ENCODE peak calls at places on chromosomes 16 and 17, in four cellular contexts. One of them, this sample, is unnamed.

GRCh38 chr16:78689031-78689430 is 589.6 kb downstream of the WWOX start:
- DNase-seq in H54: no peak
- DNase-seq in lower leg skin: no peak
- DNase-seq in thyroid gland: no peak
- DNase-seq in this sample: no peak

GRCh38 chr16:72872966-72873365 is 175.0 kb downstream of the ZFHX3 start:
- DNase-seq in thyroid gland: no peak
- DNase-seq in lower leg skin: no peak
- DNase-seq in H54: no peak
- DNase-seq in this sample: no peak

GRCh38 chr16:75289189-75289588 is 37.8 kb upstream of the BCAR1 start:
- DNase-seq in thyroid gland: peak
- DNase-seq in H54: no peak
- DNase-seq in lower leg skin: no peak
- DNase-seq in this sample: no peak

GRCh38 chr17:79628861-79629547 is 18.2 kb upstream of the RBFOX3 start:
- DNase-seq in lower leg skin: peak
- DNase-seq in H54: no peak
- DNase-seq in thyroid gland: no peak
- DNase-seq in this sample: peak

GRCh38 chr16:4511441-4512082 is 27.0 kb downstream of the CDIP1 start:
- DNase-seq in thyroid gland: peak
- DNase-seq in H54: peak
- DNase-seq in lower leg skin: no peak
- DNase-seq in this sample: peak

GRCh38 chr17:32783602-32784001 is 93.3 kb downstream of the MYO1D start:
- DNase-seq in lower leg skin: no peak
- DNase-seq in H54: peak
- DNase-seq in thyroid gland: no peak
- DNase-seq in this sample: no peak

GRCh38 chr17:181213-182163 is at the start of gene DOC2B:
- DNase-seq in H54: no peak
- DNase-seq in thyroid gland: peak
- DNase-seq in lower leg skin: no peak
- DNase-seq in this sample: peak

GRCh38 chr16:85357924-85358505 is 245.7 kb upstream of the CIBAR2 start:
- DNase-seq in lower leg skin: no peak
- DNase-seq in thyroid gland: no peak
- DNase-seq in H54: no peak
- DNase-seq in this sample: no peak

GRCh38 chr16:69892378-69892777 is 58.8 kb upstream of the CLEC18A start:
- DNase-seq in H54: no peak
- DNase-seq in thyroid gland: no peak
- DNase-seq in lower leg skin: no peak
- DNase-seq in this sample: no peak

GRCh38 chr17:66177048-66177447 is 14.9 kb downstream of the CEP112 start:
- DNase-seq in lower leg skin: no peak
- DNase-seq in thyroid gland: no peak
- DNase-seq in H54: no peak
- DNase-seq in this sample: no peak

GRCh38 chr16:58862334-58863024 is 128.4 kb upstream of the GOT2 start:
- DNase-seq in H54: no peak
- DNase-seq in thyroid gland: no peak
- DNase-seq in lower leg skin: no peak
- DNase-seq in this sample: no peak

GRCh38 chr17:72390675-72391501 is 270.1 kb downstream of the SOX9 start:
- DNase-seq in lower leg skin: no peak
- DNase-seq in thyroid gland: no peak
- DNase-seq in H54: no peak
- DNase-seq in this sample: no peak

GRCh38 chr17:11996722-11997146 is 541 bp downstream of the ZNF18 start:
- DNase-seq in thyroid gland: no peak
- DNase-seq in lower leg skin: no peak
- DNase-seq in H54: peak
- DNase-seq in this sample: peak

GRCh38 chr17:29080323-29080722 is 37.4 kb downstream of the PIPOX start:
- DNase-seq in lower leg skin: no peak
- DNase-seq in H54: no peak
- DNase-seq in thyroid gland: no peak
- DNase-seq in this sample: no peak

GRCh38 chr17:29078183-29079045 is 35.5 kb downstream of the PIPOX start:
- DNase-seq in lower leg skin: no peak
- DNase-seq in H54: peak
- DNase-seq in thyroid gland: no peak
- DNase-seq in this sample: no peak

GRCh38 chr17:29079887-29080286 is 36.9 kb downstream of the PIPOX start:
- DNase-seq in lower leg skin: no peak
- DNase-seq in thyroid gland: no peak
- DNase-seq in H54: no peak
- DNase-seq in this sample: no peak

GRCh38 chr17:29077320-29077719 is 34.4 kb downstream of the PIPOX start:
- DNase-seq in H54: no peak
- DNase-seq in thyroid gland: no peak
- DNase-seq in lower leg skin: no peak
- DNase-seq in this sample: no peak

GRCh38 chr17:29079433-29079832 is 36.5 kb downstream of the PIPOX start:
- DNase-seq in lower leg skin: no peak
- DNase-seq in thyroid gland: no peak
- DNase-seq in H54: no peak
- DNase-seq in this sample: no peak
- TF ChIP-seq POLR2A in lower leg skin: no peak
- TF ChIP-seq POLR2A in thyroid gland: no peak
- TF ChIP-seq POLR2A in H54: no peak
- TF ChIP-seq POLR2A in this sample: no peak

GRCh38 chr16:88975511-88976061 is 1.4 kb downstream of the CBFA2T3 start:
- DNase-seq in thyroid gland: no peak
- DNase-seq in H54: peak
- DNase-seq in lower leg skin: no peak
- DNase-seq in this sample: no peak
- TF ChIP-seq POLR2A in thyroid gland: no peak
- TF ChIP-seq POLR2A in H54: no peak
- TF ChIP-seq POLR2A in lower leg skin: no peak
- TF ChIP-seq POLR2A in this sample: no peak

GRCh38 chr16:30896890-30897730 is 696 bp downstream of the CTF1 start:
- DNase-seq in thyroid gland: peak
- DNase-seq in H54: peak
- DNase-seq in lower leg skin: peak
- DNase-seq in this sample: peak
- TF ChIP-seq POLR2A in thyroid gland: no peak
- TF ChIP-seq POLR2A in H54: peak
- TF ChIP-seq POLR2A in lower leg skin: no peak
- TF ChIP-seq POLR2A in this sample: no peak

GRCh38 chr17:36545465-36546417 is 1.0 kb downstream of the GGNBP2 start:
- DNase-seq in thyroid gland: peak
- DNase-seq in H54: peak
- DNase-seq in lower leg skin: peak
- DNase-seq in this sample: peak
- TF ChIP-seq POLR2A in thyroid gland: no peak
- TF ChIP-seq POLR2A in H54: peak
- TF ChIP-seq POLR2A in lower leg skin: no peak
- TF ChIP-seq POLR2A in this sample: peak

GRCh38 chr17:82022310-82022980 is at the start of gene CENPX:
- DNase-seq in lower leg skin: no peak
- DNase-seq in H54: no peak
- DNase-seq in thyroid gland: no peak
- DNase-seq in this sample: no peak
- TF ChIP-seq POLR2A in lower leg skin: no peak
- TF ChIP-seq POLR2A in H54: peak
- TF ChIP-seq POLR2A in thyroid gland: no peak
- TF ChIP-seq POLR2A in this sample: peak

GRCh38 chr17:42536048-42536371 is at the start of gene NAGLU:
- DNase-seq in thyroid gland: peak
- DNase-seq in lower leg skin: peak
- DNase-seq in H54: peak
- DNase-seq in this sample: peak
- TF ChIP-seq POLR2A in thyroid gland: peak
- TF ChIP-seq POLR2A in lower leg skin: no peak
- TF ChIP-seq POLR2A in H54: peak
- TF ChIP-seq POLR2A in this sample: peak

GRCh38 chr17:63832455-63832854 is 5.0 kb upstream of the FTSJ3 start:
- DNase-seq in thyroid gland: no peak
- DNase-seq in lower leg skin: no peak
- DNase-seq in H54: no peak
- DNase-seq in this sample: no peak
- TF ChIP-seq POLR2A in thyroid gland: no peak
- TF ChIP-seq POLR2A in lower leg skin: no peak
- TF ChIP-seq POLR2A in H54: no peak
- TF ChIP-seq POLR2A in this sample: no peak

This sample was measured in adrenal gland.